ENCODE peak calls at places on chromosomes 1 and 21, in eight cellular contexts. U is kidney epithelial cell; D is colonic mucosa; E is H7; I is fibroblast of lung; O is GM12865; K is foreskin fibroblast; F is CD4-positive, CD25-positive, alpha-beta regulatory T cell. A is an unnamed sample.

GRCh38 chr21:35989185-35989735 is 71.1 kb downstream of the SETD4 start:
- DNase-seq in U (no peak), D (no peak), E (no peak), I (peak), O (no peak), K (peak), F (no peak), A (no peak)

GRCh38 chr1:69568435-69569280 is 936 bp downstream of the LRRC7 start:
- DNase-seq in U (no peak), D (no peak), E (peak), I (peak), O (no peak), K (peak), F (no peak), A (no peak)

GRCh38 chr1:45381243-45381642 is 41.0 kb upstream of the MUTYH start:
- DNase-seq in U (no peak), D (no peak), E (no peak), I (no peak), O (no peak), K (no peak), F (no peak), A (peak)

GRCh38 chr1:154860154-154860870 is 9.8 kb downstream of the KCNN3 start:
- DNase-seq in U (no peak), D (no peak), E (no peak), I (no peak), O (peak), K (no peak), F (no peak), A (no peak)

GRCh38 chr1:3293563-3294080 is 160.8 kb upstream of the ARHGEF16 start:
- DNase-seq in U (no peak), D (no peak), E (no peak), I (no peak), O (no peak), K (no peak), F (no peak), A (no peak)

GRCh38 chr1:177077734-177078489 is 86.6 kb downstream of the ASTN1 start:
- DNase-seq in U (peak), D (no peak), E (no peak), I (peak), O (no peak), K (peak), F (no peak), A (no peak)

GRCh38 chr1:9626201-9626608 is 25.3 kb upstream of the PIK3CD start:
- DNase-seq in U (no peak), D (no peak), E (peak), I (no peak), O (peak), K (no peak), F (no peak), A (peak)

GRCh38 chr1:34869754-34870153 is 10.2 kb upstream of the SMIM12 start:
- DNase-seq in U (no peak), D (no peak), E (no peak), I (no peak), O (no peak), K (no peak), F (no peak), A (no peak)

GRCh38 chr21:33403786-33404571 is 766 bp downstream of the IFNGR2 start:
- DNase-seq in U (no peak), D (peak), E (peak), I (peak), O (peak), K (peak), F (peak), A (no peak)

GRCh38 chr1:32773764-32774463 is 43.2 kb downstream of the YARS1 start:
- DNase-seq in U (no peak), D (no peak), E (peak), I (no peak), O (no peak), K (no peak), F (no peak), A (no peak)

GRCh38 chr1:208174736-208175507 is 69.3 kb downstream of the PLXNA2 start:
- DNase-seq in U (no peak), D (no peak), E (no peak), I (peak), O (no peak), K (peak), F (no peak), A (no peak)

GRCh38 chr1:59238535-59238934 is 58.4 kb upstream of the FGGY start:
- DNase-seq in U (no peak), D (no peak), E (no peak), I (peak), O (no peak), K (no peak), F (no peak), A (no peak)

GRCh38 chr1:244341455-244342450 is 110.0 kb downstream of the ADSS2 start:
- DNase-seq in U (peak), D (peak), E (peak), I (peak), O (no peak), K (peak), F (peak), A (peak)

GRCh38 chr1:154193821-154194220 is 1.9 kb upstream of the TPM3 start:
- DNase-seq in U (no peak), D (no peak), E (no peak), I (no peak), O (no peak), K (peak), F (no peak), A (peak)

GRCh38 chr1:188499690-188500089 is 1670.9 kb downstream of the PLA2G4A start:
- DNase-seq in U (no peak), D (no peak), E (no peak), I (peak), O (no peak), K (no peak), F (no peak), A (no peak)

GRCh38 chr1:186146971-186147370 is 228.1 kb downstream of the TPR start:
- DNase-seq in U (no peak), D (no peak), E (no peak), I (no peak), O (no peak), K (no peak), F (no peak), A (no peak)

GRCh38 chr21:26842300-26842699 is 2.9 kb downstream of the ADAMTS1 start:
- DNase-seq in U (no peak), D (no peak), E (no peak), I (peak), O (no peak), K (peak), F (no peak), A (no peak)

GRCh38 chr1:224763126-224763764 is 147.1 kb downstream of the CNIH3 start:
- DNase-seq in U (no peak), D (no peak), E (no peak), I (no peak), O (no peak), K (no peak), F (no peak), A (no peak)

GRCh38 chr1:41739061-41739955 is 179.4 kb downstream of the HIVEP3 start:
- DNase-seq in U (peak), D (peak), E (peak), I (no peak), O (peak), K (peak), F (peak), A (peak)

GRCh38 chr1:55210990-55211389 is 4.2 kb downstream of the USP24 start:
- DNase-seq in U (no peak), D (no peak), E (no peak), I (no peak), O (no peak), K (no peak), F (no peak), A (no peak)

GRCh38 chr1:212699839-212700596 is at the start of gene BATF3:
- DNase-seq in U (no peak), D (peak), E (peak), I (peak), O (peak), K (peak), F (no peak), A (no peak)

GRCh38 chr1:9714257-9714718 is 62.8 kb downstream of the PIK3CD start:
- DNase-seq in U (no peak), D (no peak), E (peak), I (no peak), O (no peak), K (no peak), F (peak), A (no peak)

GRCh38 chr1:105686874-105687690 is 1369.4 kb upstream of the PRMT6 start:
- DNase-seq in U (no peak), D (no peak), E (peak), I (no peak), O (no peak), K (no peak), F (no peak), A (no peak)

GRCh38 chr1:230276401-230276800 is 149.7 kb downstream of the PGBD5 start:
- DNase-seq in U (no peak), D (no peak), E (no peak), I (no peak), O (no peak), K (no peak), F (no peak), A (no peak)

GRCh38 chr1:29121516-29121937 is 2.2 kb downstream of the TMEM200B start:
- DNase-seq in U (no peak), D (no peak), E (peak), I (no peak), O (no peak), K (peak), F (no peak), A (no peak)
- H3K4me3 ChIP-seq in U (peak), D (peak), E (peak), I (peak), O (no peak), K (peak), F (no peak), A (peak)

DNA sequence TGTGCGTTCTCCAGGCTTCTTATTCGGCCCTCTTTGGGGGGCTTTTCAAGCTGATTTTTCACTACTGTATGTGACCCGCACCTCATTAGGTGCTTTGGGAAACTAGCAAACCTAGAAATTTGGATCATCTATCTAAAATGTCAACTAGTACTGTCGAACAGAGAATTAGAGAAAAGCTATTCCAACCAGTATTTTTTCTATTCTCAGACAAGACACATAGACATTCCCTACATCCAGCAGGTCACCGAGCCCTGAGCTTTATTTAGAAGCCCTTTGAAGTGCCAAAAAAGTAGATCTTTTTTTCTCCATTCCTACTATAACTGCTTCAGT is 301 bp upstream of the SSR2 start:
- DNase-seq in U (no peak), D (no peak), E (no peak), I (no peak), O (no peak), K (no peak), F (no peak), A (no peak)
- H3K4me3 ChIP-seq in U (peak), D (peak), E (no peak), I (peak), O (peak), K (peak), F (peak), A (no peak)

GRCh38 chr21:41141031-41141457 is 26.9 kb upstream of the BACE2 start:
- DNase-seq in U (peak), D (no peak), E (no peak), I (peak), O (no peak), K (no peak), F (no peak), A (peak)
- H3K4me3 ChIP-seq in U (no peak), D (no peak), E (no peak), I (no peak), O (no peak), K (no peak), F (no peak), A (no peak)

DNA sequence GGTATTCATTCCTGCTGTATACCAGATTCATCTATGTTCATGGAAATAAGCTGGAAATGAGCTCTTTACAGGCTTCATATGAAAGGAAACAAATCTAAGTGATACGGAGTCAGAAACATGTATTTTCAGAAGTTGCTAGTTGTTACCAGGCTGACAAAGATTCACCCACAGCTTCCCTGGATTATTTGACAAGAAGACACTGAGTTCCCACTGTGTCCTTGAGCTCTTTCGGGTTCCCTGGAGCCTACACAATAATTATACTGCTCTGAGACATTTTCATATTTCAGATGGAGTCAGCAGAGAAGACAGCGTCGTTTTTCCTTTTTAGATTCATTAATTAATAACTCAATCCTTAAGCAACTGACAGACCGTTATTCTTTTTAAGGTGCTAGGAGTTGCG is 29.3 kb upstream of the MTR start:
- DNase-seq in U (no peak), D (no peak), E (no peak), I (no peak), O (no peak), K (no peak), F (no peak), A (no peak)
- H3K4me3 ChIP-seq in U (no peak), D (no peak), E (no peak), I (no peak), O (no peak), K (no peak), F (no peak), A (no peak)

DNA sequence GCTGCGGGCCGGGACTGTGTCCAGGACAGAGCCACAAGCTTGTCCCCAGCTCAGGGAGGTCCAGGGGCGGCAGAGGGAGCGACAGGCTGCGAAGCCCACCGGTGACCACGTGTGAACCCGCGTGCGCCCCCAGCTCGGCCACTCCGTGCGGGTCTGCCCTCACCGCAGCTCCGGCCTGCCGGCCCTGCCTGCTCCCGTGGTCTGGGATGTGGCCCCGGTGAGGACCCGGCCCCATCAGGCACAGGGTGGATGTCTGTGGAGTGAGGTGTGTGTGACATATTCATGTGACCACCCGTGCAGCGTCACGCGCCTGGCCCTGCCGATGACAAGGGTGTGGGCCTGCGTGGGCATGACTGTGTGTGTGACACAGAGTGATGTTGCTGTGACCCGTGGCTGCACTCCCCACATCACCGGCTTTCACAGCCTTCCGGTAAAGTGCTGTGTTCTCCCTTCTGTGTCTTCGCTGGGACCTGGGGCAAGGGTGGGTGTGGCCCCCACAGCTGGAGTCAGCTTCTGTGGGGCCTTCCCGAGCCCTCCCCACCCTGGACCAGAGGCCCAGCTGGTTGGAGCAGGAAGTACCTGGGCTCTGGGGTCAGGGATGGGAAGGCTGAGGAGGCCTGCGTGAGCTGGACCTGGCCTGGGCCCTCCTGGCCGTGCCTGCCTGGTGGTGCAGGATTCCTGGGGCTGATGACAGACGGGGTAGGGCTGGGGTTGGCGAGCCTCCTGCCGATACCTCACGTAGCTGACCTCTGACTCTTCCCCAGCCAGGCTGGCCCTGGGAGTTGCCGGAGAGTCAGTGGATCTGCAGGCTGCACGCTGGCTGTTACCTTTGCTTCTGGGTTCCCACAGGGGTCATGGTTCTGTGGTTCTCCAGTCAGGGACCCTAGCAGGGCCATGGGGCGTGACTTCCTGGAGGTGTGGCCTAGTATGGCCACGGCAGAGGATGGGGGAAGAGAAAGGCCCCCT is 4.1 kb downstream of the RNF223 start:
- DNase-seq in U (no peak), D (no peak), E (no peak), I (no peak), O (no peak), K (peak), F (no peak), A (no peak)
- H3K4me3 ChIP-seq in U (peak), D (peak), E (peak), I (no peak), O (no peak), K (no peak), F (no peak), A (peak)

DNA sequence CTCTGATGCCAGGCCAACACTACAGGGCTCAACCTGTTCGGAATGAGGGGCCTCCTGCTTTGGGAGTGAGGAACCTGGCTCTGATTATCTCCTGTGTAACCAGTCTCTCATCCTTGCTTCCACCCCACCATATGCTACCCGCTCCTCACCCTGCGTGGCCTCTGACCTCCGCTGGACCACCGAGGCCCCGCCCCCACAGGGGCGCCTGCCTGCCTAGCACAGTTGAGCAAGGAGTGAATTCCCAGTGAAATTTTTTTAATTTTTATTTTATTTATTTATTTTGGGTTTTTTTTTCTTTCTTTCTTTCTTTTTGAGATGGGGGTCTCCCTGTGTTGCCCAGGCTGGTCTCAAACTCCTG is 1.9 kb upstream of the GNB1 start:
- DNase-seq in U (no peak), D (no peak), E (peak), I (no peak), O (no peak), K (no peak), F (no peak), A (no peak)
- H3K4me3 ChIP-seq in U (no peak), D (no peak), E (no peak), I (no peak), O (no peak), K (no peak), F (peak), A (no peak)

GRCh38 chr1:204331847-204332487 is 27.8 kb downstream of the PLEKHA6 start:
- DNase-seq in U (no peak), D (peak), E (no peak), I (no peak), O (no peak), K (no peak), F (no peak), A (no peak)
- H3K4me3 ChIP-seq in U (no peak), D (peak), E (no peak), I (no peak), O (no peak), K (no peak), F (no peak), A (no peak)

DNA sequence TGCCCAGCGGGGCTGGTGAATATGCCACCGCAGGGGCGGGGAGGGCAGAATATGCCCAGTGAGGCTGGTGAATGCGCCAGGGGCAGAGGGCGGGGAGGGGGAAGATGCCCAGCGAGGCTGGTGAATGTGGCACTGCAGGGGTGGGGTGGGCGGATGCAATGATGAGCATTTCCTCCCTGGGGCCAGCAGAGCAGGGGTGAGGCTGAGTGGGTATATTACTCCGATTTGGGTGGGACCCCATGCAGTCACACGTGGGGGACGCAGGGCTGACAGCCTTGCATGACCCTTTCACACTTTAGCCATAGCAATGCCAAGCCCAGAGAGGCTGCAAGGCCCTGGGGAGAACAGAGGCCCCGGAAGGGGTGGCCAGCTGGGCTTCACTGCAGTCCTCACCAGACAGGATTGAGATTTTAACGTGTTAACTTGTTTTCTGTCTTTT is 9.3 kb upstream of the SLX9 start:
- DNase-seq in U (no peak), D (peak), E (peak), I (no peak), O (peak), K (peak), F (peak), A (no peak)
- H3K4me3 ChIP-seq in U (no peak), D (no peak), E (no peak), I (no peak), O (peak), K (no peak), F (peak), A (no peak)

GRCh38 chr1:156707027-156707426 is 1.6 kb upstream of the CRABP2 start:
- DNase-seq in U (no peak), D (no peak), E (no peak), I (no peak), O (no peak), K (no peak), F (no peak), A (no peak)
- H3K4me3 ChIP-seq in U (no peak), D (no peak), E (peak), I (no peak), O (no peak), K (peak), F (no peak), A (no peak)

A was measured in bronchial epithelial cell.